ENCODE peak calls at places on chromosomes 2 and 18, in eight cellular contexts. One of them, this sample, is unnamed.

GRCh38 chr18:31316974-31317373 is 986 bp upstream of the DSG1 start:
- DNase-seq in iPS-NIHi11: no peak
- DNase-seq in GOT3: no peak
- DNase-seq in skeletal muscle cell: no peak
- DNase-seq in iris pigment epithelial cell: no peak
- DNase-seq in H7: no peak
- DNase-seq in WTC11: no peak
- DNase-seq in NCI-H1105: no peak
- DNase-seq in this sample: no peak

GRCh38 chr18:48100712-48101165 is 170.3 kb upstream of the SMAD2 start:
- DNase-seq in WTC11: peak
- DNase-seq in skeletal muscle cell: no peak
- DNase-seq in NCI-H1105: no peak
- DNase-seq in iris pigment epithelial cell: no peak
- DNase-seq in H7: peak
- DNase-seq in iPS-NIHi11: peak
- DNase-seq in GOT3: no peak
- DNase-seq in this sample: no peak

GRCh38 chr2:111534816-111535803 is 348.9 kb downstream of the ANAPC1 start:
- DNase-seq in H7: peak
- DNase-seq in WTC11: no peak
- DNase-seq in iPS-NIHi11: peak
- DNase-seq in NCI-H1105: no peak
- DNase-seq in skeletal muscle cell: no peak
- DNase-seq in GOT3: no peak
- DNase-seq in iris pigment epithelial cell: peak
- DNase-seq in this sample: no peak

GRCh38 chr2:127651987-127652550 is 6.1 kb downstream of the GPR17 start:
- DNase-seq in GOT3: no peak
- DNase-seq in skeletal muscle cell: no peak
- DNase-seq in iris pigment epithelial cell: no peak
- DNase-seq in H7: no peak
- DNase-seq in iPS-NIHi11: no peak
- DNase-seq in NCI-H1105: no peak
- DNase-seq in WTC11: no peak
- DNase-seq in this sample: no peak

GRCh38 chr2:78351208-78351607 is 674.3 kb upstream of the REG3G start:
- DNase-seq in iPS-NIHi11: peak
- DNase-seq in WTC11: no peak
- DNase-seq in GOT3: no peak
- DNase-seq in iris pigment epithelial cell: peak
- DNase-seq in NCI-H1105: no peak
- DNase-seq in skeletal muscle cell: no peak
- DNase-seq in H7: no peak
- DNase-seq in this sample: no peak

GRCh38 chr18:76306685-76307292 is 188.3 kb downstream of the ZNF516 start:
- DNase-seq in WTC11: peak
- DNase-seq in NCI-H1105: no peak
- DNase-seq in iris pigment epithelial cell: no peak
- DNase-seq in iPS-NIHi11: peak
- DNase-seq in GOT3: no peak
- DNase-seq in H7: peak
- DNase-seq in skeletal muscle cell: no peak
- DNase-seq in this sample: no peak

GRCh38 chr2:62054916-62055315 is 141.0 kb upstream of the B3GNT2 start:
- DNase-seq in NCI-H1105: no peak
- DNase-seq in skeletal muscle cell: no peak
- DNase-seq in H7: no peak
- DNase-seq in iPS-NIHi11: no peak
- DNase-seq in iris pigment epithelial cell: no peak
- DNase-seq in GOT3: no peak
- DNase-seq in WTC11: no peak
- DNase-seq in this sample: no peak

GRCh38 chr2:100654611-100655010 is 91.8 kb downstream of the PDCL3 start:
- DNase-seq in WTC11: no peak
- DNase-seq in skeletal muscle cell: no peak
- DNase-seq in iPS-NIHi11: no peak
- DNase-seq in GOT3: no peak
- DNase-seq in iris pigment epithelial cell: no peak
- DNase-seq in NCI-H1105: no peak
- DNase-seq in H7: no peak
- DNase-seq in this sample: no peak

GRCh38 chr2:230694241-230694640 is 18.4 kb upstream of the CAB39 start:
- DNase-seq in WTC11: no peak
- DNase-seq in NCI-H1105: no peak
- DNase-seq in skeletal muscle cell: no peak
- DNase-seq in iris pigment epithelial cell: no peak
- DNase-seq in iPS-NIHi11: no peak
- DNase-seq in H7: no peak
- DNase-seq in GOT3: no peak
- DNase-seq in this sample: no peak

GRCh38 chr2:146317959-146318358 is 1526.9 kb upstream of the ACVR2A start:
- DNase-seq in iris pigment epithelial cell: peak
- DNase-seq in NCI-H1105: no peak
- DNase-seq in skeletal muscle cell: peak
- DNase-seq in iPS-NIHi11: no peak
- DNase-seq in WTC11: no peak
- DNase-seq in GOT3: no peak
- DNase-seq in H7: no peak
- DNase-seq in this sample: no peak

GRCh38 chr2:107633580-107634147 is 193.0 kb upstream of the RGPD4 start:
- DNase-seq in WTC11: no peak
- DNase-seq in GOT3: no peak
- DNase-seq in skeletal muscle cell: peak
- DNase-seq in NCI-H1105: no peak
- DNase-seq in iPS-NIHi11: no peak
- DNase-seq in H7: no peak
- DNase-seq in iris pigment epithelial cell: peak
- DNase-seq in this sample: peak

GRCh38 chr2:199851499-199851816 is 466 bp upstream of the FTCDNL1 start:
- DNase-seq in GOT3: no peak
- DNase-seq in iris pigment epithelial cell: no peak
- DNase-seq in NCI-H1105: no peak
- DNase-seq in iPS-NIHi11: no peak
- DNase-seq in H7: no peak
- DNase-seq in WTC11: no peak
- DNase-seq in skeletal muscle cell: no peak
- DNase-seq in this sample: no peak

GRCh38 chr18:48609114-48609513 is 70.3 kb downstream of the CTIF start:
- DNase-seq in H7: no peak
- DNase-seq in iPS-NIHi11: no peak
- DNase-seq in WTC11: no peak
- DNase-seq in NCI-H1105: no peak
- DNase-seq in GOT3: no peak
- DNase-seq in iris pigment epithelial cell: no peak
- DNase-seq in skeletal muscle cell: no peak
- DNase-seq in this sample: no peak

GRCh38 chr2:134739261-134739878 is 20.6 kb upstream of the TMEM163 start:
- DNase-seq in WTC11: no peak
- DNase-seq in iPS-NIHi11: no peak
- DNase-seq in H7: no peak
- DNase-seq in NCI-H1105: no peak
- DNase-seq in iris pigment epithelial cell: no peak
- DNase-seq in GOT3: no peak
- DNase-seq in skeletal muscle cell: no peak
- DNase-seq in this sample: no peak

GRCh38 chr2:160901631-160902030 is 258.6 kb upstream of the TANK start:
- DNase-seq in GOT3: no peak
- DNase-seq in iPS-NIHi11: no peak
- DNase-seq in skeletal muscle cell: peak
- DNase-seq in H7: no peak
- DNase-seq in WTC11: no peak
- DNase-seq in NCI-H1105: no peak
- DNase-seq in iris pigment epithelial cell: no peak
- DNase-seq in this sample: no peak

GRCh38 chr18:60176271-60176670 is 196.3 kb downstream of the MC4R start:
- DNase-seq in NCI-H1105: no peak
- DNase-seq in GOT3: no peak
- DNase-seq in iPS-NIHi11: no peak
- DNase-seq in skeletal muscle cell: no peak
- DNase-seq in WTC11: no peak
- DNase-seq in H7: no peak
- DNase-seq in iris pigment epithelial cell: no peak
- DNase-seq in this sample: no peak

This sample was measured in SW 1271.